ENCODE peak calls at places on chromosomes 13 and 19, in six cellular contexts. One of them, this sample, is unnamed.

GRCh38 chr13:94617389-94618000 is 15.8 kb downstream of the GPR180 start:
- DNase-seq in uterus: no peak
- DNase-seq in HL-60: peak
- DNase-seq in endodermal cell: peak
- DNase-seq in endothelial cell: peak
- DNase-seq in esophagus squamous epithelium: no peak
- DNase-seq in this sample: no peak

GRCh38 chr19:34254552-34255432 is at the start of gene GARRE1:
- DNase-seq in esophagus squamous epithelium: no peak
- DNase-seq in uterus: peak
- DNase-seq in HL-60: peak
- DNase-seq in endodermal cell: peak
- DNase-seq in endothelial cell: peak
- DNase-seq in this sample: peak

GRCh38 chr19:30812099-30812684 is 440.0 kb downstream of the ZNF536 start:
- DNase-seq in esophagus squamous epithelium: no peak
- DNase-seq in HL-60: no peak
- DNase-seq in endodermal cell: no peak
- DNase-seq in uterus: no peak
- DNase-seq in endothelial cell: no peak
- DNase-seq in this sample: no peak

GRCh38 chr13:27130223-27131015 is 41.2 kb downstream of the USP12 start:
- DNase-seq in esophagus squamous epithelium: no peak
- DNase-seq in endodermal cell: no peak
- DNase-seq in endothelial cell: no peak
- DNase-seq in uterus: no peak
- DNase-seq in HL-60: no peak
- DNase-seq in this sample: no peak

GRCh38 chr13:48123827-48124226 is 28.9 kb upstream of the MED4 start:
- DNase-seq in endodermal cell: no peak
- DNase-seq in endothelial cell: no peak
- DNase-seq in uterus: no peak
- DNase-seq in HL-60: no peak
- DNase-seq in esophagus squamous epithelium: no peak
- DNase-seq in this sample: no peak

GRCh38 chr13:112452380-112453206 is 76.4 kb downstream of the SPACA7 start:
- DNase-seq in endothelial cell: no peak
- DNase-seq in uterus: no peak
- DNase-seq in endodermal cell: peak
- DNase-seq in HL-60: no peak
- DNase-seq in esophagus squamous epithelium: no peak
- DNase-seq in this sample: no peak

GRCh38 chr19:34841780-34842179 is 68.8 kb upstream of the ZNF599 start:
- DNase-seq in HL-60: no peak
- DNase-seq in uterus: no peak
- DNase-seq in endothelial cell: no peak
- DNase-seq in endodermal cell: peak
- DNase-seq in esophagus squamous epithelium: no peak
- DNase-seq in this sample: no peak

GRCh38 chr13:24213932-24214331 is 53.4 kb downstream of the SPATA13 start:
- DNase-seq in HL-60: no peak
- DNase-seq in uterus: no peak
- DNase-seq in endothelial cell: no peak
- DNase-seq in esophagus squamous epithelium: no peak
- DNase-seq in endodermal cell: no peak
- DNase-seq in this sample: no peak

GRCh38 chr13:113539822-113540221 is 44.7 kb upstream of the TFDP1 start:
- DNase-seq in HL-60: no peak
- DNase-seq in endodermal cell: no peak
- DNase-seq in endothelial cell: no peak
- DNase-seq in esophagus squamous epithelium: no peak
- DNase-seq in uterus: no peak
- DNase-seq in this sample: no peak

GRCh38 chr19:2639999-2640398 is 62.5 kb downstream of the GNG7 start:
- DNase-seq in uterus: no peak
- DNase-seq in endothelial cell: no peak
- DNase-seq in endodermal cell: no peak
- DNase-seq in HL-60: no peak
- DNase-seq in esophagus squamous epithelium: no peak
- DNase-seq in this sample: no peak

GRCh38 chr13:44249439-44249838 is 124.2 kb upstream of the SERP2 start:
- DNase-seq in esophagus squamous epithelium: no peak
- DNase-seq in HL-60: no peak
- DNase-seq in uterus: peak
- DNase-seq in endodermal cell: no peak
- DNase-seq in endothelial cell: no peak
- DNase-seq in this sample: no peak

GRCh38 chr13:98535501-98536357 is 41.2 kb downstream of the STK24 start:
- DNase-seq in esophagus squamous epithelium: no peak
- DNase-seq in endothelial cell: no peak
- DNase-seq in endodermal cell: no peak
- DNase-seq in HL-60: no peak
- DNase-seq in uterus: no peak
- DNase-seq in this sample: no peak

GRCh38 chr13:113647351-113648217 is 10.4 kb downstream of the ATP4B start:
- DNase-seq in endodermal cell: peak
- DNase-seq in esophagus squamous epithelium: peak
- DNase-seq in endothelial cell: no peak
- DNase-seq in HL-60: peak
- DNase-seq in uterus: peak
- DNase-seq in this sample: no peak

GRCh38 chr19:48806518-48806817 is 4.4 kb downstream of the BCAT2 start:
- DNase-seq in endodermal cell: peak
- DNase-seq in endothelial cell: no peak
- DNase-seq in uterus: peak
- DNase-seq in esophagus squamous epithelium: no peak
- DNase-seq in HL-60: no peak
- DNase-seq in this sample: peak

GRCh38 chr19:7482584-7483439 is 6.0 kb downstream of the PEX11G start:
- DNase-seq in HL-60: no peak
- DNase-seq in endothelial cell: peak
- DNase-seq in esophagus squamous epithelium: no peak
- DNase-seq in uterus: no peak
- DNase-seq in endodermal cell: peak
- DNase-seq in this sample: peak

GRCh38 chr19:15252398-15253018 is 20.3 kb upstream of the EPHX3 start:
- DNase-seq in esophagus squamous epithelium: no peak
- DNase-seq in uterus: peak
- DNase-seq in HL-60: peak
- DNase-seq in endodermal cell: peak
- DNase-seq in endothelial cell: peak
- DNase-seq in this sample: peak
- TF ChIP-seq CTCF in esophagus squamous epithelium: no peak
- TF ChIP-seq CTCF in uterus: no peak
- TF ChIP-seq CTCF in HL-60: no peak
- TF ChIP-seq CTCF in endodermal cell: peak
- TF ChIP-seq CTCF in endothelial cell: peak
- TF ChIP-seq CTCF in this sample: peak

GRCh38 chr19:19385131-19385899 is 20.2 kb upstream of the GATAD2A start:
- DNase-seq in endothelial cell: peak
- DNase-seq in uterus: peak
- DNase-seq in esophagus squamous epithelium: peak
- DNase-seq in endodermal cell: peak
- DNase-seq in HL-60: peak
- DNase-seq in this sample: peak
- TF ChIP-seq CTCF in endothelial cell: peak
- TF ChIP-seq CTCF in uterus: peak
- TF ChIP-seq CTCF in esophagus squamous epithelium: peak
- TF ChIP-seq CTCF in endodermal cell: no peak
- TF ChIP-seq CTCF in HL-60: no peak
- TF ChIP-seq CTCF in this sample: no peak

DNA sequence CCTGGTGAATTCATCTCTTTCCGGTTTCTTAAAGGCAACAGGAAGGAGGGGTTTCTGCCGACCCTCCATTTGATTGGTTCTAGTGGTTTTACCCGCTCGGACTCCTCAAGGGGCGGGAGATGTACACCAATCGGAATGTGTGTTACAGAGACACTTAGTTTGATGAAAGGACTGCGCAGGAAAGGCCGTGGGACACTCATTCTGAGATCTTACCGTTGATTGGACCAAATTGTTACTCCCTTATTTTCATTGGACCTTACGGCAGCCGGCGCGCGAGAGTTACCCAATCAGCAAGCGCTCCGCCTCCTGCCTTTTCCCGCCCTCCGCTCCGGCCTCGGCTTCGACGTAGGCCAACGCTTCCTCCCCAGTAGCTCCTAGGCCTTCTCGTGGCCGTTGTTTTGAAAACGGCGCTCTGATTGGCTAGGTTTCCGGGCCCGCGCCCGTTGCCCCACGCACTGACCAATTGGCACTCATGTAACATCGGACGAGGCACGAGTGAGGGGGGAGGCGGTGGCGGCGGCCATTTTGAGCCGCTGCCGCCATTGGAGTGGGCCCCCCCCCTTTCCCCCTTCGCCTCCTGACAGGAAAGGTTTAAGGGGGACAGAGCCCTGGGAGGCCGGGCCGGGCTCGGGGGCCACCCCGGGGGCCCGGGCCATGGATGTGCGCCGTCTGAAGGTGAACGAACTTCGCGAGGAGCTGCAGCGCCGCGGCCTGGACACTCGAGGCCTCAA is at the start of gene HNRNPUL1:
- DNase-seq in esophagus squamous epithelium: peak
- DNase-seq in endothelial cell: peak
- DNase-seq in HL-60: peak
- DNase-seq in uterus: peak
- DNase-seq in endodermal cell: peak
- DNase-seq in this sample: peak
- TF ChIP-seq CTCF in esophagus squamous epithelium: no peak
- TF ChIP-seq CTCF in endothelial cell: no peak
- TF ChIP-seq CTCF in HL-60: no peak
- TF ChIP-seq CTCF in uterus: no peak
- TF ChIP-seq CTCF in endodermal cell: peak
- TF ChIP-seq CTCF in this sample: no peak

GRCh38 chr13:97226788-97227627 is 4.9 kb downstream of the MBNL2 start:
- DNase-seq in uterus: no peak
- DNase-seq in HL-60: no peak
- DNase-seq in endothelial cell: peak
- DNase-seq in endodermal cell: peak
- DNase-seq in esophagus squamous epithelium: no peak
- DNase-seq in this sample: no peak
- TF ChIP-seq CTCF in uterus: peak
- TF ChIP-seq CTCF in HL-60: no peak
- TF ChIP-seq CTCF in endothelial cell: no peak
- TF ChIP-seq CTCF in endodermal cell: no peak
- TF ChIP-seq CTCF in esophagus squamous epithelium: no peak
- TF ChIP-seq CTCF in this sample: no peak

DNA sequence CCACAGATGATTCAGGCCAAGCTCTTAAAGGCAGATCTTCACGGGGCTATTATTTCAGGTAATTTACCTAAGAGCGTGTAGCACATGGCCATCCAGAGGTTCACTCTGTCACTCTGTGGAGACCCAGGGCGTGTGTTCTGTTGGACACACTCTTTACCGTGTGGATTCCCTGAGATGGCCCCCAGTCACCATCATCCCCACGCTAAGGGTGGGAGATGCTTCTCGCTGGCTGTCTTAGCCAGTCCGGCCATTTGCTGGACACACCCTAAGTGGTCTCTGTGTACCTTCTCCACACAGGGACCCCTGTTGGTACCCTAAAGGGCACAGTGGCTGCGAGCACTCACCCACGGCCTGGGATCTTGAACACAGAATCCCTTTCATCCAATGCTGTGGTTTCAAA is 6.0 kb downstream of the POP4 start:
- DNase-seq in endothelial cell: no peak
- DNase-seq in esophagus squamous epithelium: no peak
- DNase-seq in endodermal cell: no peak
- DNase-seq in HL-60: no peak
- DNase-seq in uterus: no peak
- DNase-seq in this sample: no peak
- TF ChIP-seq CTCF in endothelial cell: no peak
- TF ChIP-seq CTCF in esophagus squamous epithelium: no peak
- TF ChIP-seq CTCF in endodermal cell: no peak
- TF ChIP-seq CTCF in HL-60: no peak
- TF ChIP-seq CTCF in uterus: no peak
- TF ChIP-seq CTCF in this sample: no peak

DNA sequence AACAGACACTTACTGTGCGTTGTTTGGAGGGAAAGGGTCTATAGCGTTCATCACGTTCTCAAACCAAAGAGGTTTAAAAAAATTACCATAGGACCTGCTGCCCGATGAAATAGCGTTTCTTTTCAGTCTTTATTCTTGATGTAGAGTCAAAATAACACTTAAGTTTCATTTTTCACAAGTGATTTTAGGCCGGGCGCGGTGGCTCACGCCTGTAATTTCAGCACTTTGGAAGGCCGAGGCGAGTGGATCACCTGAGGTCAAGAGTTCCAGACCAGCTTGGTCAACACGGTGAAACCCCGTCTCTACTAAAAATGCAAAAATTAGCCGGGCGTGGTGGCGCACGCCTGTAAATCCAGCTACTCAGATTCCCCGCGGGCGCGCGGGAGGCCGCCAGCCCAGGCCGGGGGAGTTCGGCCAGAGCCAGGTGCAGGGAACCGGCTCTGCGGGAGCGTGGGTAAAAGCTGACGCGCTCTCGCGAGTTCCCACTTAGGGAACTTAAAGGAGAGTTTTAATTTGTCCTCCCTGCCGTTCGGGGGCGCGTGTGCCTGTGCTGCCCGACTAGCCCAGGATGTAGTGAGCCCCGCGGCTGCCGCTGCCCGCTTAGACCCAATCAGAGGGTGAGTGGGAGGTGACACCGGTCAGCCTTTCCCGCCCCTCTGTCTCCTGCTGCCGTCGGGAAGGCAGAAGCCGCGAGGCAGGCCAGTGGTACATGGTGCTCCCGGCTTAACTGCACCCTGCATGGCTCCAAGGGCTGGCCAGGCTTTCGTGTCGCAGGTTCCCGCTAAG is 35.8 kb upstream of the NEK3 start:
- DNase-seq in uterus: peak
- DNase-seq in HL-60: peak
- DNase-seq in endothelial cell: peak
- DNase-seq in esophagus squamous epithelium: peak
- DNase-seq in endodermal cell: peak
- DNase-seq in this sample: no peak
- TF ChIP-seq CTCF in uterus: peak
- TF ChIP-seq CTCF in HL-60: no peak
- TF ChIP-seq CTCF in endothelial cell: no peak
- TF ChIP-seq CTCF in esophagus squamous epithelium: no peak
- TF ChIP-seq CTCF in endodermal cell: no peak
- TF ChIP-seq CTCF in this sample: no peak

GRCh38 chr19:294341-294818 is 3.2 kb upstream of the PLPP2 start:
- DNase-seq in uterus: no peak
- DNase-seq in esophagus squamous epithelium: no peak
- DNase-seq in endothelial cell: no peak
- DNase-seq in endodermal cell: peak
- DNase-seq in HL-60: no peak
- DNase-seq in this sample: peak
- TF ChIP-seq CTCF in uterus: no peak
- TF ChIP-seq CTCF in esophagus squamous epithelium: no peak
- TF ChIP-seq CTCF in endothelial cell: no peak
- TF ChIP-seq CTCF in endodermal cell: no peak
- TF ChIP-seq CTCF in HL-60: no peak
- TF ChIP-seq CTCF in this sample: no peak

DNA sequence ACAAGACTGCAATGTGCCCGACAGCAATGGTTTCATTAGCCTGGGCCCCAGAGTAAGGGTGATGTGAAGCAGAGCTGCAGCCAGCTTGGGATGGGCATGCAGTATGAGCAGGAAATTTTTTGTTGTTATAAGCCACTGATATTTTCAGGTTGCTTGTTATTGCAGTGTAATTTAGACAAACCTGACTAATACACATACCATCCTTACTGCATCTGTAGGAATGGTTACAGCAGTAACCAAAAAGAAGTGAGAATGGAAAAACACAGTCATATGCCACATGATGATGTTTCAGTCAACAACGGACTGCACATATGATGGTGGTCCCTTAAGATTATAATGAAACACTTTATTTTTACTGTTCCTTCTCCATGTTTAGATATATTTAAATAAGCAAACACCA is 8.6 kb upstream of the POMP start:
- DNase-seq in endothelial cell: no peak
- DNase-seq in HL-60: no peak
- DNase-seq in uterus: no peak
- DNase-seq in endodermal cell: no peak
- DNase-seq in esophagus squamous epithelium: no peak
- DNase-seq in this sample: no peak
- TF ChIP-seq CTCF in endothelial cell: no peak
- TF ChIP-seq CTCF in HL-60: no peak
- TF ChIP-seq CTCF in uterus: no peak
- TF ChIP-seq CTCF in endodermal cell: no peak
- TF ChIP-seq CTCF in esophagus squamous epithelium: no peak
- TF ChIP-seq CTCF in this sample: no peak